ENCODE peak calls at places on chromosomes 12 and 14, in six cellular contexts. L is IMR-90, E is body of pancreas, X is heart right ventricle, F is aorta, A is kidney. M is an unnamed sample.

GRCh38 chr12:93870020-93870795 is 193.0 kb downstream of the CRADD start:
- DNase-seq in L (no peak), E (no peak), X (no peak), F (no peak), A (no peak), M (no peak)

GRCh38 chr14:61368061-61368710 is 46.8 kb downstream of the PRKCH start:
- DNase-seq in L (no peak), E (no peak), X (no peak), F (no peak), A (no peak), M (no peak)

GRCh38 chr12:124273630-124274029 is 21.3 kb upstream of the RFLNA start:
- DNase-seq in L (peak; percentile 31), E (peak; percentile 25), X (no peak), F (no peak), A (no peak), M (no peak)

GRCh38 chr14:55482936-55483605 is 42.7 kb upstream of the TBPL2 start:
- DNase-seq in L (no peak), E (no peak), X (no peak), F (no peak), A (no peak), M (no peak)

GRCh38 chr14:39025250-39025809 is 77.7 kb downstream of the SEC23A start:
- DNase-seq in L (no peak), E (no peak), X (no peak), F (no peak), A (no peak), M (no peak)

GRCh38 chr14:79248771-79249170 is 962.5 kb downstream of the DIO2 start:
- DNase-seq in L (no peak), E (no peak), X (no peak), F (no peak), A (no peak), M (no peak)

GRCh38 chr12:103928736-103929050 is 1.5 kb upstream of the HSP90B1 start:
- DNase-seq in L (no peak), E (peak; percentile 15), X (peak; percentile 15), F (no peak), A (no peak), M (peak; percentile 3)

GRCh38 chr12:65168606-65169310 is 625 bp upstream of the LEMD3 start:
- DNase-seq in L (no peak), E (no peak), X (no peak), F (no peak), A (no peak), M (no peak)

GRCh38 chr14:92341791-92342190 is 18.8 kb downstream of the SLC24A4 start:
- DNase-seq in L (no peak), E (no peak), X (no peak), F (no peak), A (no peak), M (no peak)

GRCh38 chr14:57999471-57999870 is 133.6 kb upstream of the SLC35F4 start:
- DNase-seq in L (no peak), E (no peak), X (no peak), F (no peak), A (no peak), M (no peak)

GRCh38 chr14:49860988-49861387 is 8.4 kb upstream of the NEMF start:
- DNase-seq in L (no peak), E (no peak), X (no peak), F (no peak), A (no peak), M (no peak)

GRCh38 chr12:119659289-119659897 is 8.5 kb upstream of the PRKAB1 start:
- DNase-seq in L (peak; percentile 24), E (peak; percentile 33), X (no peak), F (no peak), A (no peak), M (no peak)

DNA sequence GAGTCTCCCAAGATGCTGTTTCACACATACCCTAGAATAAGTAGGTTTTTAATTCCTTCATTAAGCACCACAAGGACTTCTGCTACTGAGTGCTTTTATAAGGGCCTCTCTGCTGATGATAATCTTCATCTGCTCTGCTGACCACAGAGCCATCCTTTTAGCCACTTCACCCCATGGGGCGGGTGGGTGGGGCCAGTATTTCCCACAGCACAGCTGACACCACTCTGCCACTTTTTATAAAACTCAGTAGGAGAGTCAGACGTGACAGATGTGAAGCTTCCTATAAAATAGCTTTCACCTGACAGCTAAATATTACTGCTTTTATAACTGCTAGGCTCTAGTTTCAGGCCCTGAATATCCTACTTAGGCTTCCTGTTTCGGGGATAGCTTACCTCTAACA is 20.3 kb downstream of the FCF1 start:
- DNase-seq in L (no peak), E (no peak), X (no peak), F (no peak), A (no peak), M (no peak)
- H3K4me1 ChIP-seq in L (no peaks in the 10 kb centered on the region), E (peaks cover 11% of the 10 kb centered on the region), X (no peaks in the 10 kb centered on the region), F (no peaks in the 10 kb centered on the region), A (peaks cover 4% of the 10 kb centered on the region), M (no peaks in the 10 kb centered on the region)

DNA sequence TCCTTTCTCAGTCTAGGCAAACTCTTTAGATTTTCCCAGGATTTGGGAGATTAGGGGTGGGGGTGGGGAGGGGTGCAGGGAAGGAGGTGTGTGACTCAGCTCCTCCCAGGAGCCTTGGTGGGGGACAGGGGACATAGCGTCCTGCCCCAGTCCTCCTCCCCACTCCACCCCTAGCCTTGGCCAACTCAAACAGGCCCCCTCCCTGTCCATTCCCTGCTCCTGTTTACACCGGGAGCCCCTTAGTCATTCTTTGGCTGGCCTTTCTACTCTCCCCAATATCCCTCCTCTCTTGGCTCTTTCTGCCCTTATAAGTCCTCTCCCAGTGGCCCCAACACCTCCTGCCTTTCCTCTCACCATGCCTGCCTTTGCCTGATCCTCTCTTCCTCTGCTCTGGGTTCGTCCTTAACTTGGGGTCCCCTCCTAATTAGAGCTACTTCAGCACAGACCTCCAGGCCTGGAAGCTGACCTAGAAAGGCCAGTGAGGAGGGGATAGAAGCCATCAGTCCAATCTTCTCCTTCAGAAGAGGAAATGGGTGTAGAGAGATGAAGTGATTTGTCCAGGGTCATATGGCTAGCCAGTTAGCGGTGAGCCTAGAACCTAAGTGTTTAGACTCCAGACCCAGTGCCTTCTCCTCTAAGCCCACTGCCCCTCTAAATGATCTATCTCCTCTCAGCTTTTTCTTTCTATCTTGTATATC is 2.3 kb upstream of the ITGA5 start:
- DNase-seq in L (peak; percentile 36), E (peak; percentile 26), X (peak; percentile 59), F (peak; percentile 93), A (no peak), M (no peak)
- H3K4me1 ChIP-seq in L (peaks cover 23% of the 10 kb centered on the region), E (peaks cover 33% of the 10 kb centered on the region), X (peaks cover 73% of the 10 kb centered on the region), F (peaks cover 6% of the 10 kb centered on the region), A (peaks cover 7% of the 10 kb centered on the region), M (peaks cover 6% of the 10 kb centered on the region)

DNA sequence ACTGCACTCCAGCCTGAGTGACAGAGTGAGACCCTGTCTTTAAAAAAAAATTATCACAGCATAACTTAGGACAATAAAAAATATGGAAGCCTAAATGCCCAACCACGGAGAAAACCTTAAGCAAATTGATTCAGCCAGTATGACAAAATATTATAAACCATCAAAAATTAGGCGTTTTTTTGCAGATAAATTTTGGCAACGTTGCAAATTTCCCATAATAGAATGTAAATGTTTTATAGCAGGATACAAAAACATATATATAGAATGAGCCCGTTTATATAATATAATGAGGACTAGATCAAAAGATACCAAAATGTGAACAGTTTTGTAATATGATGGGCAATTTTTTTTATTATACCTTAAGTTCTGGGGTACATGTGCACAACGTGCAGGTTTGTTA is 6.8 kb upstream of the EML5 start:
- DNase-seq in L (no peak), E (no peak), X (no peak), F (no peak), A (no peak), M (no peak)
- H3K4me1 ChIP-seq in L (no peaks in the 10 kb centered on the region), E (no peaks in the 10 kb centered on the region), X (no peaks in the 10 kb centered on the region), F (no peaks in the 10 kb centered on the region), A (no peaks in the 10 kb centered on the region), M (no peaks in the 10 kb centered on the region)

GRCh38 chr12:56636675-56637540 is 6.8 kb upstream of the BAZ2A start:
- DNase-seq in L (peak; percentile 100), E (peak; percentile 99), X (peak; percentile 98), F (peak; percentile 99), A (peak; percentile 99), M (peak; percentile 77)

GRCh38 chr12:56636118-56636674 is 6.1 kb upstream of the BAZ2A start:
- DNase-seq in L (peak; percentile 80), E (peak; percentile 95), X (peak; percentile 87), F (peak; percentile 95), A (peak; percentile 96), M (no peak)

GRCh38 chr12:56634837-56635538 is 4.9 kb upstream of the BAZ2A start:
- DNase-seq in L (peak; percentile 84), E (peak; percentile 81), X (peak; percentile 75), F (peak; percentile 89), A (peak; percentile 92), M (no peak)

GRCh38 chr12:56634242-56634836 is 4.2 kb upstream of the BAZ2A start:
- DNase-seq in L (no peak), E (peak; percentile 85), X (no peak), F (no peak), A (peak; percentile 89), M (no peak)

GRCh38 chr12:56635539-56636117 is 5.5 kb upstream of the BAZ2A start:
- DNase-seq in L (no peak), E (no peak), X (no peak), F (no peak), A (no peak), M (no peak)
- H3K4me1 ChIP-seq in L (peaks cover 11% of the 10 kb centered on the region), E (peaks cover 63% of the 10 kb centered on the region), X (peaks cover 68% of the 10 kb centered on the region), F (no peaks in the 10 kb centered on the region), A (peaks cover 22% of the 10 kb centered on the region), M (peaks cover 48% of the 10 kb centered on the region)

GRCh38 chr14:73785336-73785833 is 66.2 kb upstream of the PTGR2 start:
- DNase-seq in L (peak; percentile 93), E (peak; percentile 54), X (no peak), F (peak; percentile 70), A (no peak), M (no peak)

GRCh38 chr14:73783107-73783727 is 68.4 kb upstream of the PTGR2 start:
- DNase-seq in L (no peak), E (no peak), X (peak; percentile 44), F (peak; percentile 44), A (no peak), M (no peak)

GRCh38 chr14:73782623-73783022 is 68.4 kb upstream of the PNMA1 start:
- DNase-seq in L (no peak), E (no peak), X (no peak), F (peak; percentile 32), A (no peak), M (no peak)

GRCh38 chr14:73784988-73785313 is 66.7 kb upstream of the PTGR2 start:
- DNase-seq in L (no peak), E (no peak), X (no peak), F (no peak), A (no peak), M (no peak)

GRCh38 chr14:73784065-73784987 is 67.3 kb upstream of the PTGR2 start:
- DNase-seq in L (peak; percentile 70), E (peak; percentile 82), X (no peak), F (no peak), A (no peak), M (no peak)
- H3K4me1 ChIP-seq in L (peaks cover 28% of the 10 kb centered on the region), E (peaks cover 50% of the 10 kb centered on the region), X (peaks cover 71% of the 10 kb centered on the region), F (peaks cover 7% of the 10 kb centered on the region), A (peaks cover 29% of the 10 kb centered on the region), M (peaks cover 75% of the 10 kb centered on the region)

GRCh38 chr12:2959194-2959507 is at the start of gene TEAD4:
- DNase-seq in L (peak; percentile 74), E (peak; percentile 82), X (peak; percentile 69), F (peak; percentile 93), A (peak; percentile 93), M (no peak)

GRCh38 chr12:2958432-2959193 is 584 bp upstream of the TEAD4 start:
- DNase-seq in L (peak; percentile 67), E (peak; percentile 83), X (peak; percentile 72), F (peak; percentile 88), A (peak; percentile 93), M (no peak)

GRCh38 chr12:2957816-2958431 is 1.3 kb upstream of the TEAD4 start:
- DNase-seq in L (no peak), E (no peak), X (no peak), F (no peak), A (no peak), M (no peak)

GRCh38 chr12:2959508-2960431 is 573 bp downstream of the TEAD4 start:
- DNase-seq in L (peak; percentile 60), E (peak; percentile 62), X (peak; percentile 48), F (peak; percentile 93), A (peak; percentile 93), M (no peak)

GRCh38 chr12:2955888-2956287 is 3.3 kb upstream of the TEAD4 start:
- DNase-seq in L (no peak), E (no peak), X (no peak), F (no peak), A (no peak), M (no peak)
- H3K4me1 ChIP-seq in L (peaks cover 12% of the 10 kb centered on the region), E (peaks cover 24% of the 10 kb centered on the region), X (peaks cover 22% of the 10 kb centered on the region), F (no peaks in the 10 kb centered on the region), A (peaks cover 10% of the 10 kb centered on the region), M (peaks cover 12% of the 10 kb centered on the region)

M was measured in esophagus squamous epithelium.